ENCODE peak calls at places on chromosomes 6 and 20, in five cellular contexts. I, K, X, G and W are unnamed samples.

GRCh38 chr6:27433714-27434113 is 39.2 kb downstream of the ZNF184 start:
- DNase-seq in X (no peak), K (no peak), G (no peak), I (no peak), W (no peak)

GRCh38 chr6:35048631-35049083 is 92.5 kb downstream of the TCP11 start:
- DNase-seq in X (peak), G (peak), I (no peak), K (peak), W (peak)

GRCh38 chr6:18441253-18441979 is 54.3 kb downstream of the RNF144B start:
- DNase-seq in I (no peak), X (no peak), K (no peak), G (no peak), W (no peak)

GRCh38 chr6:152356659-152357058 is 280.5 kb downstream of the SYNE1 start:
- DNase-seq in K (no peak), X (no peak), G (no peak), I (peak), W (no peak)

GRCh38 chr6:35611235-35611634 is 77.5 kb downstream of the FKBP5 start:
- DNase-seq in I (peak), X (no peak), K (no peak), G (no peak), W (peak)

GRCh38 chr20:31595654-31596411 is 9.3 kb upstream of the ID1 start:
- DNase-seq in I (peak), K (peak), G (peak), X (peak), W (no peak)

GRCh38 chr20:47680804-47681529 is 104.3 kb downstream of the SULF2 start:
- DNase-seq in K (no peak), X (no peak), I (no peak), G (no peak), W (no peak)

GRCh38 chr6:89022747-89023289 is 57.7 kb upstream of the PNRC1 start:
- DNase-seq in I (peak), X (no peak), K (no peak), G (no peak), W (no peak)

GRCh38 chr20:63692436-63693078 is 3.9 kb upstream of the TNFRSF6B start:
- DNase-seq in X (no peak), G (peak), I (no peak), K (no peak), W (no peak)

GRCh38 chr20:9102456-9102855 is 33.6 kb downstream of the PLCB4 start:
- DNase-seq in K (no peak), G (no peak), X (no peak), I (no peak), W (no peak)

GRCh38 chr6:165229216-165229615 is 80.2 kb downstream of the C6orf118 start:
- DNase-seq in K (no peak), G (no peak), I (no peak), X (no peak), W (no peak)

GRCh38 chr6:21678990-21679389 is 85.4 kb downstream of the SOX4 start:
- DNase-seq in I (no peak), X (no peak), G (no peak), K (no peak), W (no peak)

GRCh38 chr6:3119040-3119723 is 671 bp downstream of the BPHL start:
- DNase-seq in I (no peak), K (peak), X (no peak), G (no peak), W (no peak)

GRCh38 chr20:40056186-40056585 is 632.9 kb downstream of the MAFB start:
- DNase-seq in K (no peak), G (no peak), X (no peak), I (no peak), W (no peak)

GRCh38 chr6:64890609-64891008 is 816.4 kb downstream of the EYS start:
- DNase-seq in I (no peak), G (no peak), K (no peak), X (no peak), W (no peak)

GRCh38 chr6:139146317-139146726 is 11.4 kb downstream of the HECA start:
- DNase-seq in G (no peak), I (no peak), X (no peak), K (no peak), W (no peak)

GRCh38 chr6:163338671-163339405 is 75.7 kb upstream of the QKI start:
- DNase-seq in G (no peak), X (no peak), I (no peak), K (no peak), W (no peak)

GRCh38 chr6:153849072-153849759 is 189.8 kb upstream of the OPRM1 start:
- DNase-seq in K (no peak), I (no peak), G (no peak), X (no peak), W (no peak)

GRCh38 chr6:97697450-97697849 is 414.4 kb upstream of the MMS22L start:
- DNase-seq in I (no peak), G (no peak), K (no peak), X (no peak), W (no peak)

GRCh38 chr6:143396497-143397228 is 53.8 kb downstream of the ADAT2 start:
- DNase-seq in X (no peak), I (no peak), G (no peak), K (no peak), W (no peak)

GRCh38 chr6:80214436-80215022 is 108.1 kb downstream of the BCKDHB start:
- DNase-seq in X (no peak), G (no peak), I (peak), K (no peak), W (no peak)

GRCh38 chr6:46410330-46410953 is 80.8 kb downstream of the RCAN2 start:
- DNase-seq in X (no peak), K (no peak), I (peak), G (peak), W (no peak)

GRCh38 chr20:23257848-23258746 is 92.5 kb upstream of the NXT1 start:
- DNase-seq in I (peak), K (no peak), X (no peak), G (no peak), W (no peak)

GRCh38 chr6:37056112-37056403 is 50.6 kb downstream of the FGD2 start:
- DNase-seq in X (no peak), I (no peak), G (no peak), K (no peak), W (no peak)

GRCh38 chr6:13667655-13668054 is 44.0 kb downstream of the RANBP9 start:
- DNase-seq in G (no peak), I (no peak), K (no peak), X (no peak), W (no peak)

GRCh38 chr6:83432626-83433025 is 1.8 kb upstream of the ME1 start:
- DNase-seq in X (no peak), G (no peak), I (no peak), K (no peak), W (no peak)

GRCh38 chr6:104473021-104473429 is 386.7 kb downstream of the HACE1 start:
- DNase-seq in X (peak), K (no peak), I (no peak), G (no peak), W (no peak)

GRCh38 chr6:40376113-40376650 is 211.0 kb downstream of the LRFN2 start:
- DNase-seq in K (no peak), X (no peak), I (no peak), G (no peak), W (no peak)

GRCh38 chr6:3489032-3489757 is 32.3 kb upstream of the SLC22A23 start:
- DNase-seq in G (no peak), I (no peak), K (peak), X (no peak), W (no peak)

GRCh38 chr20:44762466-44763140 is 16.9 kb downstream of the KCNK15 start:
- DNase-seq in G (no peak), I (no peak), K (no peak), X (no peak), W (no peak)

GRCh38 chr20:10919549-10920140 is 245.8 kb upstream of the JAG1 start:
- DNase-seq in K (peak), G (peak), X (no peak), I (no peak), W (no peak)

GRCh38 chr6:165616116-165616515 is 46.9 kb downstream of the PDE10A start:
- DNase-seq in G (no peak), K (no peak), I (no peak), X (no peak), W (no peak)

GRCh38 chr20:36542019-36542488 is 735 bp downstream of the MYL9 start:
- DNase-seq in G (peak), K (no peak), X (peak), I (no peak), W (no peak)
- TF ChIP-seq CTCF in G (peak), K (no peak), X (peak), I (peak), W (no peak)

GRCh38 chr6:73803562-73804221 is 107.7 kb downstream of the CD109 start:
- DNase-seq in I (peak), K (no peak), X (peak), G (no peak), W (no peak)
- TF ChIP-seq CTCF in I (peak), K (no peak), X (peak), G (no peak), W (no peak)

GRCh38 chr20:38751360-38751976 is 3.2 kb downstream of the ACTR5 start:
- DNase-seq in X (no peak), I (no peak), G (no peak), K (peak), W (peak)
- TF ChIP-seq CTCF in X (peak), I (peak), G (no peak), K (no peak), W (peak)

GRCh38 chr20:16158090-16158975 is 414.9 kb downstream of the KIF16B start:
- DNase-seq in X (no peak), G (no peak), I (no peak), K (no peak), W (no peak)

GRCh38 chr20:16158976-16159286 is 414.3 kb downstream of the KIF16B start:
- DNase-seq in G (no peak), X (no peak), K (no peak), I (no peak), W (no peak)
- TF ChIP-seq CTCF in G (no peak), X (no peak), K (no peak), I (no peak), W (no peak)

GRCh38 chr6:75349262-75349984 is 64.8 kb upstream of the TMEM30A start:
- DNase-seq in G (no peak), K (no peak), I (no peak), X (peak), W (no peak)
- TF ChIP-seq CTCF in G (no peak), K (no peak), I (peak), X (peak), W (no peak)